ENCODE peak calls at places on chromosome 6, in nine cellular contexts. L is foreskin fibroblast, V is right atrium auricular region, J is Peyer's patch, M is left ventricle myocardium inferior, A is cardiac muscle cell, E is BJ, H is AG04450, K is K562. Q is an unnamed sample.

GRCh38 chr6:133707456-133707855 is 181.5 kb upstream of the TCF21 start:
- DNase-seq in H (peak; percentile 79), A (peak; percentile 93), L (peak; percentile 86), J (no peak), M (no peak), K (no peak), V (no peak), E (peak; percentile 92), Q (no peak)

GRCh38 chr6:28490191-28490890 is 25.3 kb downstream of the GPX6 start:
- DNase-seq in L (no peak), V (no peak), H (no peak), K (peak; percentile 62), A (no peak), E (no peak), M (no peak), J (no peak), Q (no peak)

GRCh38 chr6:32983493-32983848 is 15.1 kb downstream of the BRD2 start:
- DNase-seq in L (no peak), J (no peak), H (no peak), A (no peak), K (no peak), M (no peak), V (no peak), E (no peak), Q (no peak)

GRCh38 chr6:149725785-149726184 is 7.9 kb upstream of the LATS1 start:
- DNase-seq in L (no peak), K (no peak), H (no peak), M (no peak), J (no peak), V (no peak), A (no peak), E (no peak), Q (no peak)

GRCh38 chr6:87501809-87502572 is 29.2 kb downstream of the SLC35A1 start:
- DNase-seq in M (no peak), J (no peak), A (no peak), E (no peak), V (no peak), H (no peak), L (no peak), K (no peak), Q (no peak)

GRCh38 chr6:70299456-70299855 is 3.4 kb downstream of the COL9A1 start:
- DNase-seq in L (no peak), K (peak; percentile 31), J (no peak), H (no peak), M (no peak), V (no peak), E (no peak), A (peak; percentile 35), Q (no peak)

GRCh38 chr6:159438106-159438505 is 254.9 kb downstream of the SOD2 start:
- DNase-seq in L (no peak), H (no peak), A (no peak), M (no peak), J (no peak), V (peak; percentile 42), E (no peak), K (no peak), Q (peak; percentile 49)

GRCh38 chr6:14542670-14543366 is 425.2 kb downstream of the CD83 start:
- DNase-seq in A (peak; percentile 34), E (no peak), M (no peak), L (peak; percentile 66), K (peak; percentile 40), V (no peak), J (no peak), H (peak; percentile 62), Q (no peak)

GRCh38 chr6:11263185-11263817 is 30.8 kb upstream of the NEDD9 start:
- DNase-seq in M (peak; percentile 56), E (no peak), L (peak; percentile 66), A (peak; percentile 91), J (no peak), H (peak; percentile 43), K (no peak), V (peak; percentile 92), Q (no peak)

GRCh38 chr6:40037271-40037670 is 103.0 kb upstream of the MOCS1 start:
- DNase-seq in J (no peak), K (no peak), M (no peak), H (no peak), A (no peak), V (no peak), L (no peak), E (no peak), Q (no peak)

GRCh38 chr6:20367716-20368485 is 33.8 kb upstream of the E2F3 start:
- DNase-seq in A (no peak), K (peak; percentile 20), M (no peak), J (no peak), H (no peak), L (no peak), V (no peak), E (no peak), Q (no peak)
- H3K4me3 ChIP-seq in A (no peak overlapping the region), K (no peak overlapping the region), M (no peak overlapping the region), J (no peak overlapping the region), H (no peak overlapping the region), L (no peak overlapping the region), V (no peak overlapping the region), E (no peak overlapping the region), Q (no peak overlapping the region)

GRCh38 chr6:162856885-162857284 is 129.1 kb downstream of the PACRG start:
- DNase-seq in V (no peak), A (peak; percentile 89), H (peak; percentile 54), E (peak; percentile 27), M (no peak), J (no peak), K (peak; percentile 28), L (peak; percentile 81), Q (no peak)
- H3K4me3 ChIP-seq in V (peak overlapping the region; percentile 31), A (no peak overlapping the region), H (peak overlapping the region; percentile 28), E (no peak overlapping the region), M (peak overlapping the region; percentile 54), J (no peak overlapping the region), K (no peak overlapping the region), L (peak overlapping the region; percentile 29), Q (no peak overlapping the region)

DNA sequence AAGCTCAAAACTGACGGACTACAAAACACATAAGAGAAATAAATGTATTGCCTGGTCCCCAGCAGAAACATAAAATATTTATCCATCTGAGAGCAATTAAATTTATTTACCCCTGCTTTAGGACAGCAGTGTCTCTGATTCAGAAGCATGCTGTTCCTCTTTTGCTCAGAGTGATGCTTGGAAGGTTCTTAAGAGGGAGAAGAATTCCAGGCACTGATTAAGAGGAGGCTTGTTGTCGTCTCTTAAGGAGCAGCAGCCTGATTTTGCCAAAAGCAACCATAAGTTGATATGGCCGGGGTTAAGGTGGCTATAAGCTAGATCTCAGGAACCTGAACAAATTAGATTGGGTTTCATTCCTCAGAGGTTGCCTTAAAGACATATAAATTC is 25.8 kb downstream of the CAP2 start:
- DNase-seq in K (no peak), J (no peak), A (peak; percentile 14), V (no peak), H (no peak), E (peak; percentile 17), L (peak; percentile 12), M (no peak), Q (no peak)
- H3K4me3 ChIP-seq in K (no peak overlapping the region), J (no peak overlapping the region), A (peak overlapping the region; percentile 0), V (no peak overlapping the region), H (no peak overlapping the region), E (no peak overlapping the region), L (no peak overlapping the region), M (peak overlapping the region; percentile 18), Q (no peak overlapping the region)

GRCh38 chr6:115216835-115217234 is 843.9 kb downstream of the FRK start:
- DNase-seq in M (no peak), E (no peak), V (no peak), H (no peak), J (no peak), A (no peak), L (no peak), K (no peak), Q (no peak)

GRCh38 chr6:115219645-115220044 is 841.0 kb downstream of the FRK start:
- DNase-seq in L (no peak), J (no peak), H (no peak), V (no peak), M (no peak), A (no peak), K (no peak), E (no peak), Q (no peak)

DNA sequence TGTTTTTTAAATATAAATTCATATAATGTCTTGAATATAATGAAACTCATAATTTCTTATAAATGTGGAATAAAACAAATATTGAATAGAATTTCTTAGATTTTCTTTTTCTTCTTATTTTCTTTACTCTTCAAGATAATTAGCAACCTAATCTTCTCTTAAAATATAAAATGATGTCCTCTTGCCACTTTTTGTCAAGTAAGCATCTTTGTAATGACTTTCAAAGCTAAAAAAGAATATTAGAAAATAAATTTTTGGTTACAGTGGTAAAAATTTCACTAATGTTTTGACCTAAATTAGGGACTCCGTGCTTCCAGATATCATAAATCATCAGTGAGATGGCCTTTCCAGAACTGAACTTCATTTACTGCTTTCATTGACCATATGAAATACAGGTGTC is 846.4 kb downstream of the FRK start:
- DNase-seq in M (no peak), K (no peak), H (no peak), A (no peak), V (no peak), L (no peak), J (no peak), E (no peak), Q (no peak)
- H3K4me3 ChIP-seq in M (no peak overlapping the region), K (no peak overlapping the region), H (no peak overlapping the region), A (no peak overlapping the region), V (no peak overlapping the region), L (no peak overlapping the region), J (no peak overlapping the region), E (no peak overlapping the region), Q (no peak overlapping the region)

DNA sequence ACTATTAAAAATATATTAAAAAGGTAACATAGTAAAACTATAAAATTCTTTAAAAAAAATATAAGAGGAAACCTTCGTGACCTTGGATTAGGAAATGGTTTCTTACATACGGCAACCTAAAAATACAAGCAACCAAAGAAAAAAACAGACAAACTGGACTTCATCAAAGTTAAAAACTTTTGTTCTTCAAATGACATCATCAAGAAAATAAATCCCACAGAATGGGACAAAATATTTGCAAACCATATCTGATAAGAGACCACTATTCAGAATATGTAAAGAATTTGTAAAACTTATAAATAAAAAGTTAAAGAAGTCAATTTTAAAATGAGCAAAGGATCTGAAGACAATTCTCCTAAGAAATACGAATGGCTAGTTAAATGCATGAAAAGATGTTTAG is 110.0 kb downstream of the ATG5 start:
- DNase-seq in K (no peak), A (no peak), E (no peak), H (no peak), M (no peak), J (no peak), L (no peak), V (no peak), Q (no peak)
- H3K4me3 ChIP-seq in K (no peak overlapping the region), A (no peak overlapping the region), E (no peak overlapping the region), H (no peak overlapping the region), M (no peak overlapping the region), J (no peak overlapping the region), L (no peak overlapping the region), V (no peak overlapping the region), Q (no peak overlapping the region)

DNA sequence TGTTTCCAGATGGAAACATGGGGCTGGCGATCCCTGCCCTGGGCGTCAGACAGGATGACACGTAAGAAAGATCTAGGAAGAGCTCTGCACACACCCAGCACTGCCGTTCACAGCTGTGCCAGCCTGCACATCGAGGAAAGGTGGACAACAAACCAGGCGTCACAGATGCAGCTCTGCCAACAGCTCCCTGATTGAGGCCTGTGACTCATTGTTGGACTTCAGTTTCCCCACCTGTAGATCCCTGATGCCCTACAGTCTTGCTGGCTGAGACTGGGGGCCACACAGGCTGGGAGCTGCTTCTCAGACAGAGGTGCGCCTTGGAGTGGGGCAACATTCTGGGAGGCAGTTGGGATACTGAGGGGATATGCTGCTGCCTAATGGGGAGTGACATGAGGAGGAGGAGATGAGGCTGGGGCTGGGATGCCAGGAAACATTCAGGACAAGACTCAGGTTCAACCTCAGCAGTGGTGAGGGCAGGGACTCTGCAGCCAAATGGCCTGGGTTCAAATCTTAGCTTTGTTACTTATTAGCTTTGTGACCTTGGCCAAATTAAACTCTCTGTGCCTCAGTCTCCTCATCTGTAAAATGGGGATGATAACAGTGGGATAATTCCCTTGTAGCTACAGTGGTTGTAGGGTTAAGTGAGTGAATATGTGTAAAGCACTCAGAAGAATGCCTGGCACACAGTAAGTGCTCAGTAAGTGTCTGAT is 1.7 kb downstream of the PI16 start:
- DNase-seq in A (no peak), L (no peak), V (peak; percentile 59), J (peak; percentile 40), H (no peak), K (no peak), E (no peak), M (no peak), Q (no peak)
- H3K4me3 ChIP-seq in A (no peak overlapping the region), L (no peak overlapping the region), V (no peak overlapping the region), J (no peak overlapping the region), H (no peak overlapping the region), K (no peak overlapping the region), E (no peak overlapping the region), M (peak overlapping the region; percentile 48), Q (peak overlapping the region; percentile 33)

Q was measured in vagina.